ENCODE peak calls at places on chromosomes 11 and 22, in four cellular contexts. C is OCI-LY7, V is PC-3, J is PC-9. D is an unnamed sample.

GRCh38 chr11:114131366-114131963 is 72.0 kb downstream of the ZBTB16 start:
- DNase-seq in J (no peak), C (no peak), V (no peak), D (no peak)

GRCh38 chr11:7527029-7527428 is 13.2 kb downstream of the PPFIBP2 start:
- DNase-seq in J (no peak), V (no peak), C (no peak), D (no peak)

GRCh38 chr11:57940044-57940781 is 83.5 kb upstream of the OR9Q1 start:
- DNase-seq in V (no peak), C (no peak), J (no peak), D (no peak)

GRCh38 chr11:9905562-9905961 is 241.7 kb downstream of the SWAP70 start:
- DNase-seq in C (no peak), J (no peak), V (no peak), D (no peak)

GRCh38 chr11:94649254-94649653 is 82.1 kb downstream of the PIWIL4 start:
- DNase-seq in V (no peak), C (no peak), J (no peak), D (no peak)

GRCh38 chr11:132496341-132496740 is 1036.0 kb downstream of the OPCML start:
- DNase-seq in C (no peak), J (no peak), V (no peak), D (no peak)

GRCh38 chr11:43467958-43468357 is 109.2 kb downstream of the TTC17 start:
- DNase-seq in V (no peak), C (no peak), J (no peak), D (no peak)

GRCh38 chr11:119206512-119207299 is 567 bp downstream of the CBL start:
- DNase-seq in V (peak; percentile 42), C (peak; percentile 54), J (peak; percentile 10), D (peak; percentile 62)

GRCh38 chr11:75352417-75353206 is 1.2 kb upstream of the ARRB1 start:
- DNase-seq in J (no peak), C (no peak), V (no peak), D (no peak)

GRCh38 chr11:69241844-69242582 is 51.9 kb upstream of the MYEOV start:
- DNase-seq in V (no peak), J (no peak), C (peak; percentile 63), D (no peak)

GRCh38 chr22:18057568-18058209 is 20.1 kb upstream of the PEX26 start:
- DNase-seq in C (peak; percentile 75), J (no peak), V (peak; percentile 96), D (no peak)

GRCh38 chr11:61004841-61005240 is 33.4 kb downstream of the CD6 start:
- DNase-seq in V (no peak), C (no peak), J (no peak), D (no peak)

GRCh38 chr11:117840881-117841581 is 16.5 kb upstream of the FXYD2 start:
- DNase-seq in J (no peak), C (no peak), V (no peak), D (no peak)

GRCh38 chr11:9155930-9156329 is 64.5 kb upstream of the SCUBE2 start:
- DNase-seq in C (no peak), V (no peak), J (no peak), D (no peak)

GRCh38 chr11:112175596-112175947 is 260 bp downstream of the BCO2 start:
- DNase-seq in J (no peak), V (no peak), C (no peak), D (no peak)

GRCh38 chr11:96393753-96394348 is 4.0 kb downstream of the JRKL start:
- DNase-seq in V (peak; percentile 78), J (no peak), C (peak; percentile 60), D (no peak)

GRCh38 chr11:36404831-36405230 is 105.2 kb downstream of the TRAF6 start:
- DNase-seq in V (no peak), C (no peak), J (no peak), D (no peak)

GRCh38 chr11:121293276-121293569 is 652 bp downstream of the SC5D start:
- DNase-seq in C (no peak), V (peak; percentile 24), J (no peak), D (no peak)

GRCh38 chr11:130533113-130533803 is 84.8 kb downstream of the ADAMTS15 start:
- DNase-seq in J (no peak), C (no peak), V (no peak), D (no peak)

GRCh38 chr11:57364851-57365660 is 15.9 kb downstream of the PRG3 start:
- DNase-seq in J (no peak), C (no peak), V (no peak), D (peak; percentile 70)

GRCh38 chr11:120170741-120171261 is 32.9 kb upstream of the TRIM29 start:
- DNase-seq in J (no peak), C (no peak), V (no peak), D (no peak)

GRCh38 chr11:66956689-66957290 is 1.4 kb downstream of the PC start:
- DNase-seq in J (peak; percentile 22), V (no peak), C (peak; percentile 20), D (peak; percentile 47)

GRCh38 chr11:108142304-108142703 is 20.9 kb downstream of the ACAT1 start:
- DNase-seq in J (no peak), C (no peak), V (no peak), D (no peak)

GRCh38 chr22:46682011-46682731 is 55.9 kb downstream of the CERK start:
- DNase-seq in V (no peak), J (no peak), C (no peak), D (no peak)

GRCh38 chr22:23504522-23504921 is 75.6 kb downstream of the IGLL1 start:
- DNase-seq in J (no peak), C (peak; percentile 84), V (no peak), D (no peak)

GRCh38 chr11:61071880-61072279 is 30.4 kb upstream of the CD5 start:
- DNase-seq in C (no peak), J (peak; percentile 13), V (no peak), D (no peak)

GRCh38 chr11:118872403-118872821 is 11.3 kb upstream of the CXCR5 start:
- DNase-seq in J (no peak), V (no peak), C (no peak), D (no peak)

GRCh38 chr11:9842923-9843322 is 179.0 kb downstream of the SWAP70 start:
- DNase-seq in C (no peak), V (no peak), J (no peak), D (no peak)

GRCh38 chr11:94010136-94010535 is 11.0 kb upstream of the HEPHL1 start:
- DNase-seq in C (no peak), J (no peak), V (peak; percentile 33), D (no peak)

GRCh38 chr11:131302831-131303230 is 67.6 kb upstream of the NTM start:
- DNase-seq in V (no peak), C (no peak), J (no peak), D (no peak)

GRCh38 chr22:48619721-48620120 is 1208.0 kb downstream of the BRD1 start:
- DNase-seq in C (no peak), V (no peak), J (no peak), D (no peak)

GRCh38 chr11:1670928-1671371 is 26.0 kb upstream of the KRTAP5-6 start:
- DNase-seq in V (no peak), C (no peak), J (no peak), D (no peak)
- H4K20me1 ChIP-seq in V (no peaks in the 10 kb centered on the region), C (no peaks in the 10 kb centered on the region), J (no peaks in the 10 kb centered on the region), D (no peaks in the 10 kb centered on the region)

GRCh38 chr11:1889941-1890855 is 1.5 kb downstream of the PRR33 start:
- DNase-seq in V (no peak), J (no peak), C (no peak), D (no peak)
- H4K20me1 ChIP-seq in V (no peaks in the 10 kb centered on the region), J (no peaks in the 10 kb centered on the region), C (no peaks in the 10 kb centered on the region), D (no peaks in the 10 kb centered on the region)

GRCh38 chr11:33507356-33507755 is 193.3 kb downstream of the C11orf91 start:
- DNase-seq in C (no peak), J (no peak), V (peak; percentile 13), D (no peak)
- H4K20me1 ChIP-seq in C (peaks cover 6% of the 10 kb centered on the region), J (no peaks in the 10 kb centered on the region), V (no peaks in the 10 kb centered on the region), D (no peaks in the 10 kb centered on the region)

DNA sequence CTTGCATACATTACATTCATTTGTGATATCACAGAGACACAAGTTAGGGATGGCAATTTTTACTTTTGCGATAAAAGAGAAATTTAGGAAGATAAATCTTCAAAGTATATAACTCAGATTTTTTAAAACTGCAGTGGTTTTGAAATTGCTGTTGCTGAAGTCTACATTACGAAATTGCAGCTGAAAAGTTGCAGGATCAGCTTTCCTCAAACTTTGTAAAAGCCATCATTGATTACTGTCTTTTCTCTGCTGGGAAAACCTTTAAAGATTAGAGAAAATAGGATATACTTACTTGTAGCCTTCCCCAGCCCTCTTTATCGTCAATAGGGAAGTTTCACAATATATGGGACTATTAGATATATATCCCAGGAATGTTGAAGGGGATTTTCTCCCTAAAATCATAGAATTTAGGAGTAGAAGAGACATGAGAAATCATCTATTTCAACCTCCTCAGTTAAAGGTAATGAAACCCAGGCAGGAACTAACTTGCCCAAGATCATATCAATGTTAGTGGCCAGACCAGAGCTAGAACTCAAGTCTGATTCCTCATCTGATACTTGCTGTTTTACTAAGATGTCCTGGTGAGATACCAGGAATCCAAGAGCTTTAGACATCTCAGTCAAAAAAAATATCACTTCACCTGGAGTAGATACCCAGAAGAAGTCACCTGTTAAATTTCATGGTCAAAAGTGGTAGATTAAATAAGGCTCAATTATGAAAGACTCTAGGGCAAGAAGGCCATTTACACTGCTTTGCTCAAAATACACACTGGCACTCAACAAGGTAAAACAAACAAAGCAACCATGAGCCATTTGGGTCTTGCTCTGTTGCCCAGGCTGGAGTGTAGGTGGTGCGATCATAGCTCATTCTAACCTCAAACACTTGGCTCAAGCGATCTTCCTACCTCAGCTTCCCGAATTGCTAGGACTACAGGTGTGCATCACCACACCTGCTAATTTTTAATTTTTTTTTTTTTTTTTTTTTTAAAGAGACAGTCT is 10.6 kb upstream of the AGBL2 start:
- DNase-seq in C (no peak), J (no peak), V (no peak), D (no peak)
- H4K20me1 ChIP-seq in C (no peaks in the 10 kb centered on the region), J (peaks cover 40% of the 10 kb centered on the region), V (no peaks in the 10 kb centered on the region), D (no peaks in the 10 kb centered on the region)

GRCh38 chr11:65013692-65014145 is 241 bp upstream of the ARL2 start:
- DNase-seq in V (peak; percentile 89), C (peak; percentile 98), J (no peak), D (peak; percentile 95)
- H4K20me1 ChIP-seq in V (no peaks in the 10 kb centered on the region), C (no peaks in the 10 kb centered on the region), J (no peaks in the 10 kb centered on the region), D (no peaks in the 10 kb centered on the region)

DNA sequence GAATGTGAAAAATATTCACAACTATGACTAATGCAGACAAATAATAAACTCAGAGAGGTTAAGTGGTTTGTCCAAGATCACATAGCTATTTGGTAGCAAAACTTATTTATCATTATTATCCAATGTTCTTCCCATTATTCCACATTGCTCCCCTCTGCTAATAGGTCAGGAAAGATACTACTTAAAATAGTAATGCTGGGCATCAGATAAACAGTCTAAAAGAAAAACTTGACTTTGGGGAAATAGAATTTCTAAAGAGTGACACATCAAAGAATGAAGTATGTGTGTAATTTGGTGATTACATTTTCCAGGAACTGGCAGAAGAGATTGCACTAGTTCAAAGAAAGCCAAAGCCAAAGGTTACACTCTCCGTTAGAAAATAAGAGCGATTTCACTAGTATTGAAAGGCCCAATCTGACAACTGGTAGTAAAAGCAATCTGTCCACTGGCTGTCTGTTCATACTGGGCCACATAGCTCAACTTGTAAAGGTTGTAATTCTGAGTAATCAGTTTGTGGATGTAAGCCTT is 283.7 kb downstream of the TTC28 start:
- DNase-seq in V (peak; percentile 4), J (no peak), C (no peak), D (no peak)
- H4K20me1 ChIP-seq in V (no peaks in the 10 kb centered on the region), J (no peaks in the 10 kb centered on the region), C (no peaks in the 10 kb centered on the region), D (no peaks in the 10 kb centered on the region)